ENCODE peak calls at places on chromosomes 7 and 10, in five cellular contexts. Z, N, B, I and K are unnamed samples.

GRCh38 chr7:144725070-144725469 is 110.8 kb downstream of the TPK1 start:
- DNase-seq in N (no peak), B (no peak), I (no peak), Z (no peak), K (peak; percentile 36)

GRCh38 chr7:106598663-106599342 is 62.2 kb downstream of the CCDC71L start:
- DNase-seq in B (peak; percentile 91), I (peak; percentile 70), N (peak; percentile 2), Z (peak; percentile 33), K (peak; percentile 31)

GRCh38 chr7:94324380-94325120 is 70.1 kb upstream of the COL1A2 start:
- DNase-seq in N (peak; percentile 64), B (no peak), Z (no peak), I (no peak), K (no peak)

GRCh38 chr10:35487336-35488034 is 117.7 kb upstream of the GJD4 start:
- DNase-seq in I (no peak), B (no peak), N (no peak), Z (no peak), K (no peak)

GRCh38 chr7:81484266-81484665 is 285.6 kb downstream of the HGF start:
- DNase-seq in B (peak; percentile 20), I (peak; percentile 19), N (peak; percentile 90), Z (no peak), K (no peak)

GRCh38 chr7:142961973-142962913 is at the start of gene KEL:
- DNase-seq in Z (no peak), N (no peak), B (no peak), I (no peak), K (no peak)

GRCh38 chr10:133391761-133392518 is 2.0 kb upstream of the MTG1 start:
- DNase-seq in I (no peak), Z (no peak), N (no peak), B (peak; percentile 42), K (no peak)

GRCh38 chr7:141045842-141046630 is 27.8 kb upstream of the TMEM178B start:
- DNase-seq in B (no peak), N (no peak), I (no peak), Z (no peak), K (peak; percentile 97)

GRCh38 chr10:117865945-117866344 is 180.8 kb downstream of the RAB11FIP2 start:
- DNase-seq in Z (no peak), B (no peak), I (no peak), N (no peak), K (no peak)

GRCh38 chr10:58930497-58930896 is 245.9 kb upstream of the PHYHIPL start:
- DNase-seq in Z (no peak), B (no peak), I (no peak), N (no peak), K (no peak)

GRCh38 chr7:33698692-33699128 is 206.6 kb upstream of the BMPER start:
- DNase-seq in B (no peak), I (no peak), N (no peak), Z (no peak), K (no peak)

GRCh38 chr10:32055478-32056135 is 618 bp downstream of the KIF5B start:
- DNase-seq in N (no peak), Z (peak; percentile 53), B (peak; percentile 70), I (peak; percentile 72), K (no peak)

GRCh38 chr10:22900841-22901601 is 26.8 kb upstream of the ARMC3 start:
- DNase-seq in I (no peak), N (no peak), B (no peak), Z (no peak), K (no peak)

GRCh38 chr10:47380341-47381215 is 3.5 kb downstream of the ZNF488 start:
- DNase-seq in N (no peak), I (peak; percentile 73), B (no peak), Z (no peak), K (no peak)

GRCh38 chr7:16916111-16916639 is 34.4 kb upstream of the AGR3 start:
- DNase-seq in B (no peak), Z (no peak), N (peak; percentile 77), I (no peak), K (peak; percentile 57)

GRCh38 chr10:95290801-95291633 is at the start of gene PDLIM1:
- DNase-seq in N (no peak), Z (no peak), I (peak; percentile 76), B (peak; percentile 88), K (no peak)

GRCh38 chr10:95288273-95288672 is 2.5 kb downstream of the PDLIM1 start:
- DNase-seq in Z (no peak), I (no peak), N (no peak), B (no peak), K (no peak)

GRCh38 chr10:95290446-95290800 is 380 bp downstream of the PDLIM1 start:
- DNase-seq in N (no peak), I (no peak), B (no peak), Z (no peak), K (no peak)

GRCh38 chr10:95289921-95290421 is 832 bp downstream of the PDLIM1 start:
- DNase-seq in I (no peak), N (no peak), Z (no peak), B (no peak), K (no peak)

DNA sequence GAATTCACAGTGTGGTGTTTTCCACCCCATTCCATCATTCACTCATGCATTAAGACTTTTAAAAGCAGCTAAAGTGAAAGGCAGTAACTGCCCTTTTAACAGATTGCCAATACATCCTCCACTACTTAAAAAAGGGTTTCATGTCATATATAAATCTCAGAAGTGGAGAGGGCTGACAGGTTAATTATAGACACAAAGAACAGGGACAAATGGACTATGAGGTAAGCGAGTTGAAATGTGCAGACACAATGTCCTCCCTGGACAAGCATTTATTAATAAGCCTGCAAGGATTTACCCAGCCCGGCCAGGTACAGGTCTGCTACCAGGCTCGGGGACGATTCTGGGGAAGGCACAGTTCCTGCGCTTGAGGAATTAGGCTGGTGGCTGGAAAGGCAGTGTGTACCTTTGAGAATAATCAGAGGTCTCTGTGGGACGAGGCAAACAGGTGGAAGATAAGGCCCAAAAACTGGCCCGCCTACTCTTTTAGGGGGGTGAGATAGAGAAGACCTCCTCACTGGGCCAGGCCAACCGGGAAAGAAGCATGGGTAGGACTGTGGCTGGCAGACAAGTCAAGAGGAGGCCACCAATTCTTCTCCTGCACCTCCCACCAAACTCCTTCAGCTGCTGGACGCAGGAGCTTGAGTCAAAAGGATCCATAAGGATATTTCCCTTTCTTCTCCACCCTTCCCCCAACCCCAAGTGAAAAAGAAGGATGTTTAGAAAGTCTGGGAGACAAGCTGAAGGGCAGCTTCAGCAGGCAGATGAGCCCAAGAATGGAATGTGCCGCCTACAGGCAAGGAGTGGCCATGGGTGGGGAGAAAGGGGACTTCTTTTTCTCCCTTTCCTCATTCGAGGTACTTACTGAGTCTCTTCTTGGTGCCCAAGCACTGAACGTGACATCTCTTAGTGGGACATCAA is 1.5 kb downstream of the PDLIM1 start:
- DNase-seq in N (no peak), B (peak; percentile 58), I (no peak), Z (no peak), K (no peak)
- H3K4me3 ChIP-seq in N (peak overlapping the region; percentile 82), B (peak overlapping the region; percentile 98), I (peak overlapping the region; percentile 98), Z (peak overlapping the region; percentile 65), K (peak overlapping the region; percentile 95)

DNA sequence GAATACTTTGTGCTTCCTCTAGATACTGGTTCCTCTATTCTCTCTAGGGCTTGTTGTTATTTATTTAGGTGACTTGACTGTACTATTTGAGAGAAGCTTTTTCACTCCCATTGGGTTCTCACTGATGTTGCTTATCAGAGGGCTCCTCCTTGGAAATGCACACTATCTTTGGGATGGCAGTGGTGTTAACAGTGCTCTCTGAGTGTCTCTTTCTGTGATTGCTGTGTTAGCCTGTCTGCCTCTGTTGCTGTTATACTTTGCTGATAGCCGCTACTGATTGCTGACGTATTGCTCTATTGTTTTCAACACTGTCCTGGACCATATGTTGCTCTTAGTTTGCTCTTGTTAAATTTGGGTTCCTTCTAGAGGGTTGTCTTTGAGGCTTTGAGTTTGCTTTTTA is 34.7 kb downstream of the ZNF33A start:
- DNase-seq in N (no peak), I (no peak), B (no peak), Z (no peak), K (no peak)
- H3K4me3 ChIP-seq in N (no peak overlapping the region), I (no peak overlapping the region), B (no peak overlapping the region), Z (no peak overlapping the region), K (no peak overlapping the region)

GRCh38 chr10:4217187-4217586 is 432.2 kb upstream of the KLF6 start:
- DNase-seq in B (no peak), I (no peak), Z (no peak), N (no peak), K (no peak)
- H3K4me3 ChIP-seq in B (no peak overlapping the region), I (no peak overlapping the region), Z (no peak overlapping the region), N (no peak overlapping the region), K (no peak overlapping the region)

DNA sequence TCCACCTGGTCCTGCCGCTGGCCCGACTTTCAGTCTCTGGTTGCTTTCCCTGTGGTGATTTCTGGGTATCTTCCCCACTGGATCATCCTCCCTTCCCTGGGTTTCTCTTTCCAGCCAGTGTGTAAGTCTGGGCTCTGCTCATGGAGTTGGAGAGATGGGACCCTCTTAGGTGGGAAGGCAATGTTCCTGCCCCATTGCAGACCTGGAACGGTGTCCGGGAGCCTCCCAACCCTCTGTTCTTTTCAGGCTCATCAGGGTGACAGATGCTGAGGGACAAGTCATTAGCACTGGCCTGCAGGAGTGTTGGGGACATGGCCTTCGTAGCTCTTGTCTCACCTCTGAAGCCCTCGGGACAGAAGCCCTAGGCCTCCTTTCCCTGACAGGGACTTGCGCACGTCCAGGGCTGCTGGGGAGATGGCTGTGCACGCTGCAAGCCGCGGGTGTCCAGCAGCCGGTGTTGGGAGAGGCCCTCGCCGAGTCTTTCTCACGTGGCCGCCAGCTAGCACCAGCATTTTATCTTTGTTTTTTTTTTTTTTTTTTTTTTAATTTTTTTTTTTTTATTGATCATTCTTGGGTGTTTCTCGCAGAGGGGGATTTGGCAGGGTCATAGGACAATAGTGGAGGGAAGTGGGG is 17.2 kb downstream of the ZNF783 start:
- DNase-seq in Z (no peak), N (no peak), B (no peak), I (no peak), K (no peak)
- H3K4me3 ChIP-seq in Z (no peak overlapping the region), N (no peak overlapping the region), B (no peak overlapping the region), I (no peak overlapping the region), K (no peak overlapping the region)

DNA sequence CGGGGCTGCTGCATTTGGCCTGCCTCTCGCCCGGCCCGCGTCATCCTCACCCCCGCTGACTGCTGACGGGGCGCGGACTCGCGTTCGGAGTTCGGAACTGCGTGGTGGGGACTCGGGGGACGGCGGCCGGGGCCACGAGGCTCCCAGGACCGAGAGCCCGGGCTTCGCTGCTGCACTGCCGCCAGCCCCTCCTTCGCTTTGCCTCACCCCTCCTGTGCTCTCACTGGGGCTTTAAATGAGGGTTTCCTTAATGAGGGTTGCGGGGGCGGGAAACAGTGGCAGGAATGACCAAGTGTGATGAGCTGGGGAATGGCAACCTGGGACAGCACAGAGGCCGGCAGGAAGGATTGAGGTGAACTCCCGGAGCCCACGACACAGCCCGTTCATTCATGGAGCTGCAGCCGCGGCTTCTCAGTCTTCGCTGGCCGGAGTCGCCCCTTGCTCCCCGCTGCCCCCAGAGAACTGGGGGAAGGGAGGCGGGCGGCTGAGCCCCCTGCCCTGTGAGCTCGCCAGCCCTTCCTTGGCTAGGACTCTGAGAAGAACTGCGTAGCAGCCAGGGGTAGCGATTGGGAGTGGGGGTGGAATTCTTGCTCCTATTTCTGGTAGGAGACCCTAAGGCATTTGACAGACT is 1.5 kb upstream of the LRRC4 start:
- DNase-seq in I (no peak), Z (no peak), N (no peak), B (no peak), K (no peak)
- H3K4me3 ChIP-seq in I (no peak overlapping the region), Z (peak overlapping the region; percentile 78), N (peak overlapping the region; percentile 6), B (no peak overlapping the region), K (peak overlapping the region; percentile 28)

GRCh38 chr7:28955356-28955722 is 2.8 kb downstream of the TRIL start:
- DNase-seq in I (no peak), B (no peak), Z (no peak), N (no peak), K (no peak)
- H3K4me3 ChIP-seq in I (no peak overlapping the region), B (no peak overlapping the region), Z (peak overlapping the region; percentile 69), N (no peak overlapping the region), K (peak overlapping the region; percentile 54)